ENCODE peak calls at places on chromosome 1, in eight cellular contexts. I is endothelial cell of umbilical vein, P is cardiac muscle cell, M is breast epithelium, H is lower lobe of right lung, K is fibroblast of mammary gland, G is epithelial cell of esophagus, J is astrocyte of the spinal cord. A is an unnamed sample.

GRCh38 chr1:67733741-67734690 is 49.0 kb downstream of the GADD45A start:
- DNase-seq in I (peak; percentile 52), P (no peak), M (no peak), H (no peak), K (no peak), G (no peak), J (no peak), A (no peak)

GRCh38 chr1:219460561-219461511 is 152.1 kb downstream of the ZC3H11B start:
- DNase-seq in I (no peak), P (no peak), M (no peak), H (no peak), K (peak; percentile 84), G (peak; percentile 75), J (peak; percentile 14), A (peak; percentile 85)

GRCh38 chr1:99764439-99764838 is 2.0 kb downstream of the FRRS1 start:
- DNase-seq in I (no peak), P (no peak), M (no peak), H (no peak), K (no peak), G (no peak), J (no peak), A (no peak)

GRCh38 chr1:117812868-117813511 is 116.4 kb downstream of the GDAP2 start:
- DNase-seq in I (no peak), P (no peak), M (no peak), H (no peak), K (peak; percentile 60), G (no peak), J (peak; percentile 60), A (peak; percentile 85)

GRCh38 chr1:6275826-6276764 is 15.2 kb upstream of the GPR153 start:
- DNase-seq in I (no peak), P (peak; percentile 88), M (no peak), H (no peak), K (peak; percentile 82), G (no peak), J (peak; percentile 56), A (peak; percentile 86)

GRCh38 chr1:14939527-14940284 is 213.8 kb upstream of the TMEM51 start:
- DNase-seq in I (no peak), P (no peak), M (no peak), H (no peak), K (peak; percentile 85), G (peak; percentile 72), J (peak; percentile 61), A (peak; percentile 66)

GRCh38 chr1:167057297-167057688 is 32.9 kb downstream of the GPA33 start:
- DNase-seq in I (no peak), P (peak; percentile 78), M (no peak), H (no peak), K (peak; percentile 19), G (peak; percentile 62), J (peak; percentile 72), A (peak; percentile 11)

GRCh38 chr1:48777219-48777895 is 666 bp upstream of the BEND5 start:
- DNase-seq in I (no peak), P (peak; percentile 18), M (no peak), H (no peak), K (no peak), G (peak; percentile 18), J (no peak), A (no peak)

DNA sequence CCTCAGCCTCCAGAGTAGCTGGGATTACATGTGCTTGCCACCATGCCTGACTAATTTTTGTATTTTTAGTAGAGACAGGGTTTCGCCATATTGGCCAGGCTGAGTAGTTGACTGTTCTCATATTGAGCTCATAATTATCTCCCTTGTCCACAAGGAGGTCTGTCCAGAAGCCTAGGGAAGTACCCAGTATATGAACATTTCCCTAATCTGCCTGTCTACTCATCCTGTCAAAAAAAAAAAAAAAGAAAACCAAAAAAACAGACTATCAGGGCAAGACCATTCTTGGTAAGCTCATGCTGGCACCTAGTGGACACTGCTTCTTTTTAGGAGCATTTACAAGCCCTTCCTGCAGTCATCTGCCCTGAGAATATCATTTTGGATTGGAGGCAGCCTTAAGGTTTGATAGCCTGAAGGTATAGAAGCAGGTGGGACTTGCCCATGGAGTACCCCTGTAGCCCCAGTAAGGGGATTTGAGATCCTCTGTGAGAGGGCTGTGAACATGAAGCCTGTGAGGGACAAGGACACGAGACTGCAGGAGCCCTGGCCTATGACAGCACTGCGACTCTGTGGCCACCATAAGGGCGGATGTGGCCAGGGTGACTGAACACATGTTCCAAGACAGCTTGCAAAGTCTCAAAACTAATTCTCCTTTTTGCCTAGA is 10.8 kb upstream of the DUSP12 start:
- DNase-seq in I (peak; percentile 44), P (peak; percentile 49), M (no peak), H (peak; percentile 80), K (peak; percentile 91), G (peak; percentile 86), J (peak; percentile 68), A (peak; percentile 85)
- TF ChIP-seq CTCF in I (peak; percentile 43), P (peak; percentile 66), M (peak; percentile 13), H (peak; percentile 51), K (peak; percentile 85), G (peak; percentile 69), J (peak; percentile 58), A (peak; percentile 69)

GRCh38 chr1:2810281-2810680 is 8.8 kb upstream of the TTC34 start:
- DNase-seq in I (no peak), P (no peak), M (no peak), H (no peak), K (no peak), G (no peak), J (no peak), A (no peak)

GRCh38 chr1:2808386-2808705 is 6.9 kb upstream of the TTC34 start:
- DNase-seq in I (no peak), P (no peak), M (no peak), H (no peak), K (no peak), G (no peak), J (no peak), A (no peak)

GRCh38 chr1:2810899-2811525 is 9.5 kb upstream of the TTC34 start:
- DNase-seq in I (no peak), P (no peak), M (no peak), H (no peak), K (no peak), G (no peak), J (no peak), A (no peak)

GRCh38 chr1:2808831-2809605 is 7.5 kb upstream of the TTC34 start:
- DNase-seq in I (no peak), P (no peak), M (no peak), H (no peak), K (no peak), G (no peak), J (no peak), A (no peak)

GRCh38 chr1:2809656-2810055 is 8.2 kb upstream of the TTC34 start:
- DNase-seq in I (no peak), P (no peak), M (no peak), H (no peak), K (no peak), G (no peak), J (no peak), A (no peak)
- H3K4me3 ChIP-seq in I (no peak overlapping the region), P (no peak overlapping the region), M (no peak overlapping the region), H (no peak overlapping the region), K (no peak overlapping the region), G (no peak overlapping the region), J (no peak overlapping the region), A (no peak overlapping the region)

GRCh38 chr1:56671542-56671941 is 26.4 kb downstream of the PRKAA2 start:
- DNase-seq in I (no peak), P (no peak), M (no peak), H (no peak), K (no peak), G (no peak), J (no peak), A (no peak)

GRCh38 chr1:56675763-56676162 is 30.6 kb downstream of the PRKAA2 start:
- DNase-seq in I (no peak), P (no peak), M (no peak), H (no peak), K (no peak), G (no peak), J (no peak), A (no peak)

GRCh38 chr1:56671085-56671484 is 26.0 kb downstream of the PRKAA2 start:
- DNase-seq in I (no peak), P (no peak), M (no peak), H (no peak), K (no peak), G (no peak), J (no peak), A (no peak)

GRCh38 chr1:56670350-56670749 is 25.2 kb downstream of the PRKAA2 start:
- DNase-seq in I (no peak), P (no peak), M (no peak), H (no peak), K (no peak), G (no peak), J (no peak), A (no peak)

DNA sequence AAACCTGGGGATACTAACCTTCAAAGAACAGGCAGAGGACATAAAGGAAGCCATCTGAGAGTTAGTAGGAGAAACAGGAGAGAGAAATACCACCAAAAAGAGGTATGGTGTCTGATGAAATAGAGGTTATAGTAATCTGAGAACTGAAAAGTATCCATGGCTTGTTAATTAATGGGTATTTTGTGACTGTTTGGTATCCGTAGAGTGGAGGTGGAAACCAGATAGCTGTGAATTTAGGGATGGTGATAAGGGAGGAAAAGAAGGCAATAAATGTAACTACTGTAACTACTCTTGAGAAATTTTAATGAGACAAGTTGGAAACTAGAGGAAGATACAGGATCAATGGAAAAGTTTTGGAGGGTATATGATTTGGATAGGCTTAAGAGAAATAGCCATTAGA is 27.5 kb downstream of the PRKAA2 start:
- DNase-seq in I (no peak), P (no peak), M (no peak), H (no peak), K (no peak), G (no peak), J (no peak), A (no peak)
- TF ChIP-seq CTCF in I (no peak), P (no peak), M (no peak), H (no peak), K (no peak), G (no peak), J (no peak), A (no peak)

GRCh38 chr1:199774433-199775089 is 252.9 kb upstream of the NR5A2 start:
- DNase-seq in I (peak; percentile 83), P (no peak), M (no peak), H (no peak), K (peak; percentile 63), G (peak; percentile 89), J (peak; percentile 74), A (peak; percentile 46)

GRCh38 chr1:199780948-199781347 is 246.6 kb upstream of the NR5A2 start:
- DNase-seq in I (peak; percentile 56), P (no peak), M (no peak), H (no peak), K (peak; percentile 36), G (peak; percentile 38), J (peak; percentile 60), A (peak; percentile 36)

GRCh38 chr1:199780091-199780490 is 247.4 kb upstream of the NR5A2 start:
- DNase-seq in I (no peak), P (no peak), M (no peak), H (no peak), K (no peak), G (no peak), J (no peak), A (no peak)

GRCh38 chr1:199778324-199778955 is 249.1 kb upstream of the NR5A2 start:
- DNase-seq in I (peak; percentile 35), P (no peak), M (no peak), H (no peak), K (no peak), G (no peak), J (no peak), A (no peak)

DNA sequence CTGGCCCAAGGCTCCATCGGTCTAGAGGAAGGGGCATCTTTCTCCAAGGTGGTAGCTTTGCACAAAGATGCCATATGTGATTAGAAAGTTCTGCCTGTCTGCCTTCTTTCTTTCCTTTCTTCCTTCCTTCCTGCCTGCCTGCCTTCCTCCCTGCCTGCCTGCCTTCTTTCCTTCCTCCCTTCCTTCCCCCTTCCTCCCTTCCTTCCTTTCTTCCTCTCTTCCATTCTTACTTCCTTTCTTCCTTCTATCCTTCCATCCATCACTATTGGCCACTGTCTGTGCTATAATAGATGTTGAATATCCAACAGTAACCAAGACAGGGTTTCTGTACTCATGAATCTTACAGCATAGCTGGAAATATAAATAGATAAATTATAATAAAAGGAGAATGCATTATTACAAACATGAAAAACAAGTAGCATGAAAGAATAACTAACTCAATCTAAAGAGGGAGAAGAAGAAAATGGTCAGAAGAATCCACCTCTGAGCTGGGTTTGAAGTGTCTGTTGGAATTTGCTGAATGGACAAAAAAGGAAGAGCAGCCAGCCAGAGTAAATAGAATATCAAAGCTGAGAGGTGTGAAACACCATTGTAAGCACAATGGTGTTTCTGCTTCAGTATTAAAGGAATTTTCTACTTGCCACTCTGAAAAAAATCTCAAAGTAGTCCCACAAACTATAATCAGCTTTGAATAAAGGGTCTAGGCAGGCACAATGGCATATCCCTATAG is 250.6 kb upstream of the NR5A2 start:
- DNase-seq in I (no peak), P (no peak), M (no peak), H (no peak), K (no peak), G (no peak), J (no peak), A (no peak)
- H3K4me3 ChIP-seq in I (no peak overlapping the region), P (no peak overlapping the region), M (no peak overlapping the region), H (no peak overlapping the region), K (no peak overlapping the region), G (no peak overlapping the region), J (no peak overlapping the region), A (no peak overlapping the region)

A was measured in foreskin fibroblast.